ENCODE peak calls at places on chromosomes 16 and 17, in six cellular contexts. V is keratinocyte; Q is cardiac muscle cell; M is pancreas; F is effector memory CD4-positive, alpha-beta T cell; R is Caco-2. G is an unnamed sample.
A peak's percentile ranks its signal among the peaks of the same experiment; 100 is the strongest.

GRCh38 chr16:65377131-65377649 is 255.3 kb upstream of the CDH11 start:
- DNase-seq in Q (no peak), F (no peak), V (no peak), M (no peak), R (no peak), G (no peak)

GRCh38 chr17:79991924-79992656 is 43.6 kb downstream of the TBC1D16 start:
- DNase-seq in F (no peak), R (peak; percentile 72), V (no peak), Q (no peak), M (peak; percentile 81), G (no peak)

GRCh38 chr17:57921342-57921741 is 33.9 kb downstream of the CUEDC1 start:
- DNase-seq in F (no peak), M (no peak), R (no peak), Q (no peak), V (no peak), G (no peak)

GRCh38 chr17:56661906-56662305 is 68.4 kb downstream of the NOG start:
- DNase-seq in V (no peak), R (no peak), F (no peak), Q (no peak), M (no peak), G (no peak)

GRCh38 chr16:65547799-65548446 is 426.1 kb upstream of the CDH11 start:
- DNase-seq in M (no peak), R (no peak), F (no peak), V (peak; percentile 48), Q (peak; percentile 54), G (no peak)

GRCh38 chr17:3885970-3886369 is 6.9 kb downstream of the CAMKK1 start:
- DNase-seq in R (no peak), F (no peak), M (no peak), Q (no peak), V (no peak), G (no peak)

GRCh38 chr16:27175888-27176287 is 27.4 kb upstream of the KDM8 start:
- DNase-seq in F (no peak), R (no peak), M (no peak), V (no peak), Q (no peak), G (no peak)

GRCh38 chr17:29778936-29779811 is 150.9 kb downstream of the SSH2 start:
- DNase-seq in F (peak; percentile 51), M (no peak), R (peak; percentile 64), V (peak; percentile 5), Q (peak; percentile 72), G (peak; percentile 81)

GRCh38 chr16:72313903-72314302 is 141.9 kb upstream of the PMFBP1 start:
- DNase-seq in V (no peak), Q (no peak), R (no peak), F (no peak), M (no peak), G (no peak)

GRCh38 chr16:81514568-81515258 is 70.1 kb downstream of the CMIP start:
- DNase-seq in R (no peak), V (no peak), F (no peak), M (no peak), Q (no peak), G (no peak)

GRCh38 chr16:85173981-85174751 is 61.9 kb upstream of the CIBAR2 start:
- DNase-seq in R (no peak), Q (peak; percentile 35), V (no peak), M (peak; percentile 76), F (no peak), G (peak; percentile 72)
- H3K4me1 ChIP-seq in R (peaks cover 40% of the 10 kb centered on the region), Q (peaks cover 42% of the 10 kb centered on the region), V (peaks cover 36% of the 10 kb centered on the region), M (peaks cover 18% of the 10 kb centered on the region), F (no peaks in the 10 kb centered on the region), G (peaks cover 41% of the 10 kb centered on the region)

GRCh38 chr16:88456356-88457292 is 3.5 kb downstream of the ZFPM1 start:
- DNase-seq in R (no peak), F (peak; percentile 56), M (no peak), Q (no peak), V (no peak), G (no peak)
- H3K4me3 ChIP-seq in R (peak overlapping the region; percentile 80), F (peak overlapping the region; percentile 78), M (peak overlapping the region; percentile 79), Q (no peak overlapping the region), V (no peak overlapping the region), G (peak overlapping the region; percentile 42)

DNA sequence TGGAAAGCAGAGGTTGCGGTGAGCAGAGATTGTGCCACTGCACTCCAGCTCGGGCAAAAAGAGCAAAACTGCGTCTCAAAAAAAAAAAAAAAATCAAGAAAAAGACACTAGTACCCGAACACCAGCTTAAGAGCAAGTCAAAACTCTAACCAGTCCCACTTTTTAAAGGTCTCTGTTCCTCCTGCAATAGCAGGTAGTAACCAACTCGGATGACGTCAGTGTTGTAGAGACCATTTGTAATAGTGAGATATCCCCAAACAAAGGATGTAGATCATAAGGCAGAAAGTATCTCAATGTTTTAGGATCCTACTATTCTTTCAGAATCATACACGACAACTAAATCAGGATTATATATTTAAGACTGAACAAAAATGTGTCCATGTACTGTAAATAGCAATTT is 2.4 kb downstream of the JPT1 start:
- DNase-seq in F (no peak), Q (no peak), V (no peak), R (no peak), M (no peak), G (no peak)
- H3K4me1 ChIP-seq in F (peaks cover 7% of the 10 kb centered on the region), Q (peaks cover 7% of the 10 kb centered on the region), V (peaks cover 25% of the 10 kb centered on the region), R (peaks cover 12% of the 10 kb centered on the region), M (peaks cover 10% of the 10 kb centered on the region), G (peaks cover 20% of the 10 kb centered on the region)

GRCh38 chr16:67667817-67668494 is 1.3 kb downstream of the C16orf86 start:
- DNase-seq in F (peak; percentile 73), V (peak; percentile 84), M (peak; percentile 95), R (peak; percentile 88), Q (peak; percentile 85), G (peak; percentile 91)

GRCh38 chr16:67666538-67667433 is at the start of the genes C16orf86 and ENKD1:
- DNase-seq in M (peak; percentile 96), F (peak; percentile 65), V (no peak), R (peak; percentile 87), Q (peak; percentile 91), G (peak; percentile 89)

GRCh38 chr16:67668495-67669157 is 2.0 kb downstream of the C16orf86 start:
- DNase-seq in R (peak; percentile 37), V (no peak), Q (no peak), M (no peak), F (no peak), G (no peak)

GRCh38 chr16:67666032-67666537 is 465 bp downstream of the ENKD1 start:
- DNase-seq in R (peak; percentile 54), Q (peak; percentile 51), M (peak; percentile 93), V (no peak), F (no peak), G (peak; percentile 66)

DNA sequence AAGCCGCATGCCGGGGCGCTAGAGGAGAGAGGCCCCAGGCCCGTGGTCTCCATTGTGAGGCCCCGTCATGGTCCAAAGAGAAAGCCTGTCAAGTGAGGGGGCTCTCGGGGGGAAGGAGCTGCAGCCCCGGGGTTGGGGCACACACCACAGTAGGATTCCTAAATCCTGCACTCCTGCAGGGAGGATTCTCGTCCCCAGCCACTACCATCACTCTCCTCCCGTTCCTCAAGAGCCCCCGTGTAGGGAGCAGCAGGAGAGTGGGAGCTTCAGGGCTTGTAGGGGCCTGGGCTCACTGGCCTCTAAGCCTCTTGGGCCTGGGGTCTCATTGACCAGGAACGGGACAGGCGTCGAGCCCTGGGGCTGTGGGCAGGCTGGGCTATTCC is 811 bp downstream of the C16orf86 start:
- DNase-seq in V (no peak), R (no peak), Q (no peak), M (no peak), F (no peak), G (no peak)
- H3K4me3 ChIP-seq in V (no peak overlapping the region), R (no peak overlapping the region), Q (no peak overlapping the region), M (peak overlapping the region; percentile 83), F (peak overlapping the region; percentile 92), G (peak overlapping the region; percentile 73)

GRCh38 chr16:1100084-1100800 is 4.2 kb upstream of the C1QTNF8 start:
- DNase-seq in R (no peak), V (no peak), Q (no peak), F (no peak), M (no peak), G (no peak)
- H3K4me1 ChIP-seq in R (peaks cover 13% of the 10 kb centered on the region), V (no peaks in the 10 kb centered on the region), Q (peaks cover 33% of the 10 kb centered on the region), F (peaks cover 4% of the 10 kb centered on the region), M (no peaks in the 10 kb centered on the region), G (no peaks in the 10 kb centered on the region)

GRCh38 chr16:89114159-89114981 is 20.7 kb downstream of the ACSF3 start:
- DNase-seq in V (no peak), Q (no peak), M (peak; percentile 51), F (peak; percentile 33), R (no peak), G (no peak)
- H3K4me3 ChIP-seq in V (no peak overlapping the region), Q (no peak overlapping the region), M (no peak overlapping the region), F (peak overlapping the region; percentile 1), R (no peak overlapping the region), G (no peak overlapping the region)

GRCh38 chr17:17830269-17830567 is 6.6 kb downstream of the SREBF1 start:
- DNase-seq in R (no peak), Q (no peak), F (no peak), M (no peak), V (no peak), G (no peak)
- H3K4me1 ChIP-seq in R (peaks cover 14% of the 10 kb centered on the region), Q (peaks cover 28% of the 10 kb centered on the region), F (peaks cover 42% of the 10 kb centered on the region), M (peaks cover 3% of the 10 kb centered on the region), V (peaks cover 41% of the 10 kb centered on the region), G (peaks cover 17% of the 10 kb centered on the region)

GRCh38 chr17:48577330-48577945 is 712 bp downstream of the HOXB4 start:
- DNase-seq in M (no peak), F (no peak), V (no peak), R (peak; percentile 83), Q (no peak), G (no peak)
- H3K4me3 ChIP-seq in M (peak overlapping the region; percentile 22), F (peak overlapping the region; percentile 81), V (peak overlapping the region; percentile 60), R (peak overlapping the region; percentile 60), Q (peak overlapping the region; percentile 44), G (peak overlapping the region; percentile 58)

GRCh38 chr17:75345514-75346167 is 56.4 kb upstream of the SLC25A19 start:
- DNase-seq in F (no peak), Q (no peak), R (peak; percentile 16), V (no peak), M (no peak), G (peak; percentile 46)
- H3K4me1 ChIP-seq in F (peaks cover 51% of the 10 kb centered on the region), Q (peaks cover 21% of the 10 kb centered on the region), R (peaks cover 13% of the 10 kb centered on the region), V (no peaks in the 10 kb centered on the region), M (peaks cover 1% of the 10 kb centered on the region), G (peaks cover 30% of the 10 kb centered on the region)

G was measured in HAP-1.